ENCODE peak calls at places on chromosomes 2 and 18, in five cellular contexts. C is astrocyte of the spinal cord, L is RWPE2, O is mesendoderm, R is fibroblast of pulmonary artery. B is an unnamed sample.

GRCh38 chr2:147933931-147934330 is 86.6 kb downstream of the ORC4 start:
- DNase-seq in C (no peak), L (no peak), O (peak; percentile 10), R (no peak), B (no peak)

GRCh38 chr2:201880620-201881381 is 74.5 kb downstream of the CDK15 start:
- DNase-seq in C (peak; percentile 50), L (no peak), O (no peak), R (no peak), B (no peak)

GRCh38 chr2:133884739-133885381 is 316.6 kb upstream of the NCKAP5 start:
- DNase-seq in C (peak; percentile 7), L (no peak), O (peak; percentile 21), R (peak; percentile 22), B (no peak)

GRCh38 chr18:11114653-11115052 is 34.7 kb downstream of the PIEZO2 start:
- DNase-seq in C (no peak), L (no peak), O (peak; percentile 37), R (peak; percentile 34), B (no peak)

GRCh38 chr2:74142340-74142739 is 5.4 kb downstream of the BOLA3 start:
- DNase-seq in C (no peak), L (no peak), O (peak; percentile 71), R (no peak), B (no peak)

GRCh38 chr2:99348173-99348572 is 11.0 kb downstream of the EIF5B start:
- DNase-seq in C (no peak), L (no peak), O (no peak), R (no peak), B (no peak)

GRCh38 chr2:45840481-45840880 is 189.0 kb downstream of the PRKCE start:
- DNase-seq in C (no peak), L (no peak), O (no peak), R (no peak), B (no peak)

GRCh38 chr2:12325806-12326205 is 390.9 kb upstream of the TRIB2 start:
- DNase-seq in C (peak; percentile 66), L (no peak), O (peak; percentile 58), R (peak; percentile 88), B (no peak)

GRCh38 chr18:27185025-27185763 is at the start of gene CHST9:
- DNase-seq in C (no peak), L (no peak), O (peak; percentile 40), R (no peak), B (no peak)

GRCh38 chr2:44009136-44009744 is 13.5 kb upstream of the LRPPRC start:
- DNase-seq in C (no peak), L (no peak), O (no peak), R (no peak), B (no peak)

GRCh38 chr2:108612514-108613183 is 78.4 kb downstream of the LIMS1 start:
- DNase-seq in C (no peak), L (no peak), O (no peak), R (no peak), B (no peak)

GRCh38 chr18:9418047-9418690 is 57.1 kb upstream of the RALBP1 start:
- DNase-seq in C (no peak), L (no peak), O (no peak), R (no peak), B (no peak)

GRCh38 chr2:179675435-179675834 is 186.0 kb downstream of the ZNF385B start:
- DNase-seq in C (no peak), L (no peak), O (no peak), R (no peak), B (no peak)

GRCh38 chr18:67794512-67794911 is 278.0 kb upstream of the DSEL start:
- DNase-seq in C (peak; percentile 60), L (no peak), O (no peak), R (peak; percentile 54), B (no peak)

GRCh38 chr2:120227111-120227991 is 4.2 kb upstream of the TMEM185B start:
- DNase-seq in C (no peak), L (no peak), O (peak; percentile 41), R (no peak), B (no peak)

GRCh38 chr2:163664610-163665009 is 71.2 kb downstream of the FIGN start:
- DNase-seq in C (peak; percentile 78), L (no peak), O (no peak), R (peak; percentile 80), B (no peak)

GRCh38 chr2:199405241-199405640 is 52.5 kb downstream of the SATB2 start:
- DNase-seq in C (no peak), L (no peak), O (peak; percentile 62), R (peak; percentile 25), B (no peak)

GRCh38 chr2:117411983-117412382 is 402.5 kb upstream of the DDX18 start:
- DNase-seq in C (no peak), L (no peak), O (no peak), R (no peak), B (no peak)

GRCh38 chr2:237631029-237631785 is 3.8 kb downstream of the LRRFIP1 start:
- DNase-seq in C (no peak), L (no peak), O (no peak), R (no peak), B (no peak)

GRCh38 chr2:8515864-8516533 is 165.9 kb upstream of the ID2 start:
- DNase-seq in C (no peak), L (no peak), O (no peak), R (no peak), B (no peak)

GRCh38 chr2:233063269-233063975 is 3.3 kb downstream of the INPP5D start:
- DNase-seq in C (no peak), L (no peak), O (peak; percentile 61), R (no peak), B (no peak)

GRCh38 chr2:96197541-96198255 is 10.9 kb downstream of the STARD7 start:
- DNase-seq in C (no peak), L (no peak), O (no peak), R (peak; percentile 42), B (no peak)

GRCh38 chr2:3645745-3646389 is 12.1 kb upstream of the ALLC start:
- DNase-seq in C (no peak), L (no peak), O (no peak), R (no peak), B (no peak)

GRCh38 chr2:223725494-223725893 is 111.9 kb downstream of the AP1S3 start:
- DNase-seq in C (peak; percentile 97), L (peak; percentile 92), O (peak; percentile 97), R (peak; percentile 99), B (peak; percentile 90)

DNA sequence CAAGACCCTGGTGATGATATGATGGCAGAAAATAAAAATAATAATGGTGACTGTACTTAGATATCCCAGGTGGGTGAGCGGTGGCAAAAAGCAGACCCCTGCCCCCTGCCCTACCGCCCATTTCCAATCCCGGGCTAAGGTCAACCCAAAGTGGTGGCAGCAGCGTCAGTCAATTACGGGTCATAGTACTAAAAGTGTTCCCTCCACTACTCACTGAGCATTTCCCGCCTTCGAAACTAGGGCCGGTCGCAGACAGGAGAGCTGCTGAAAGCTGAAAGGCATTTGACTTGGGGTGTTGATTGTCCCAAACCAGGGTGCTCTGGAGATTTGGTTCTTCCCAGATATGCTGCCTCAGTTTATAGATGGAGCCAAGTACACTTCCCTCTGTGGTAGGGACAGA is 169.2 kb downstream of the MSH2 start:
- DNase-seq in C (no peak), L (no peak), O (no peak), R (no peak), B (no peak)
- H3K4me3 ChIP-seq in C (no peak overlapping the region), L (no peak overlapping the region), O (no peak overlapping the region), R (no peak overlapping the region), B (no peak overlapping the region)

GRCh38 chr18:62612246-62612645 is 89.4 kb downstream of the ZCCHC2 start:
- DNase-seq in C (no peak), L (no peak), O (no peak), R (no peak), B (no peak)

GRCh38 chr18:62612721-62613120 is 89.9 kb downstream of the ZCCHC2 start:
- DNase-seq in C (no peak), L (no peak), O (no peak), R (no peak), B (no peak)

GRCh38 chr18:62610509-62611394 is 87.9 kb downstream of the ZCCHC2 start:
- DNase-seq in C (no peak), L (no peak), O (peak; percentile 45), R (no peak), B (no peak)

GRCh38 chr18:62614499-62614898 is 91.7 kb downstream of the ZCCHC2 start:
- DNase-seq in C (no peak), L (no peak), O (no peak), R (no peak), B (no peak)

GRCh38 chr18:62611395-62612241 is 88.8 kb downstream of the ZCCHC2 start:
- DNase-seq in C (peak; percentile 1), L (no peak), O (no peak), R (peak; percentile 32), B (no peak)
- H3K4me3 ChIP-seq in C (no peak overlapping the region), L (no peak overlapping the region), O (no peak overlapping the region), R (peak overlapping the region; percentile 13), B (no peak overlapping the region)

GRCh38 chr18:48942554-48943261 is 8.1 kb downstream of the SMAD7 start:
- DNase-seq in C (peak; percentile 94), L (peak; percentile 92), O (peak; percentile 81), R (peak; percentile 83), B (peak; percentile 83)
- H3K4me3 ChIP-seq in C (peak overlapping the region; percentile 10), L (no peak overlapping the region), O (no peak overlapping the region), R (peak overlapping the region; percentile 30), B (peak overlapping the region; percentile 14)

DNA sequence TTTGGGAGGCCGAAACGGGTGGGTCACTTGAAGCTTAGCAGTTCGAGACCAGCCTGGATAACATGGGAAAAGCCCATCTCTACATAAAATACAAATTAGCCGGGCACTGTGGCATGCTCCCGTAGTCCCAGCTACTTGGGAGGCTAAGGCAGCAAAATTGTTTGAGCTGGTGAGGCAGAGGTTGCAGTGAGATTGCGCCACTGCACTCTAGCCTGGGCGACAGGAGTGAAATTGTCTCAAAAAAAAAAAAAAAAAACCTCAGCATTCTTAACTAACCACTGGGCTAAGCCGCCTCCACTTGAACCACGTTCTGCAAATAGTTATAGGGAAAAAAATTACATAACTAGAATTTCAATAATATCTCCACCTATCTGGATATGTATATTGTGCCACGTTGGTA is 2.3 kb downstream of the FOXI3 start:
- DNase-seq in C (no peak), L (no peak), O (no peak), R (no peak), B (no peak)
- H3K4me3 ChIP-seq in C (no peak overlapping the region), L (no peak overlapping the region), O (no peak overlapping the region), R (no peak overlapping the region), B (no peak overlapping the region)

GRCh38 chr2:37287966-37288365 is 36.7 kb downstream of the PRKD3 start:
- DNase-seq in C (no peak), L (no peak), O (peak; percentile 37), R (no peak), B (no peak)
- H3K4me3 ChIP-seq in C (no peak overlapping the region), L (no peak overlapping the region), O (no peak overlapping the region), R (no peak overlapping the region), B (no peak overlapping the region)

DNA sequence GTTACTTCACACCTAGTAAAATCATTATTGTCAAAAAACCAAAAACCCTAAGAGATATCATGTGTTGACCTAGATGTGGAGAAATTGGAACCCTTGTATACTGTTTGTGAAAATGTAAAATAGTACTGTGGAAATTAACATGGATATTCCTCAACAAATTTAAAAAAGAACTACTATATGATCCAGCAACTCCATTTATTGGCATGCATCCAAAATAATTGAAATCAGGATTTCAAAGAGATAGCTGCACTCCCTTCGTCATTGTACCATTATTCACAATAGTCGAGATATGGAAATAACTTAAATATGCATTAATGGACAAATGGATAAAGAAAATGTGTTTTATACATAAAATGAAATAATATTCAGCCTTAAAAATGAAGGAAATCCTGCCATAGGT is 105.3 kb upstream of the ZC3H15 start:
- DNase-seq in C (no peak), L (no peak), O (no peak), R (no peak), B (no peak)
- H3K4me3 ChIP-seq in C (no peak overlapping the region), L (no peak overlapping the region), O (no peak overlapping the region), R (no peak overlapping the region), B (no peak overlapping the region)

GRCh38 chr2:182144780-182145170 is 159.1 kb downstream of the PPP1R1C start:
- DNase-seq in C (peak; percentile 26), L (no peak), O (peak; percentile 66), R (no peak), B (no peak)
- H3K4me3 ChIP-seq in C (no peak overlapping the region), L (no peak overlapping the region), O (no peak overlapping the region), R (no peak overlapping the region), B (no peak overlapping the region)

B was measured in Panc1.